ENCODE peak calls at places on chromosomes 7 and 10, in seven cellular contexts. Q is GM04504; V is heart right ventricle; M is effector CD4-positive, alpha-beta T cell; H is cardiac fibroblast; S is mesenteric fat pad; I is AG09309. C is an unnamed sample.
A peak's percentile ranks its signal among the peaks of the same experiment; 100 is the strongest.

GRCh38 chr10:17235136-17235535 is 7.1 kb downstream of the VIM start:
- DNase-seq in S (no peak), M (no peak), V (no peak), H (no peak), I (no peak), Q (no peak), C (no peak)

GRCh38 chr7:3168869-3169268 is 125.2 kb upstream of the CARD11 start:
- DNase-seq in H (no peak), M (no peak), V (no peak), Q (no peak), S (no peak), I (no peak), C (no peak)

GRCh38 chr10:13536674-13537366 is 8.0 kb upstream of the BEND7 start:
- DNase-seq in Q (no peak), S (no peak), H (peak; percentile 56), I (no peak), M (no peak), V (peak; percentile 43), C (no peak)

GRCh38 chr7:44757311-44757710 is 8.7 kb downstream of the ZMIZ2 start:
- DNase-seq in M (no peak), V (peak; percentile 66), S (no peak), I (no peak), H (peak; percentile 55), Q (no peak), C (no peak)

GRCh38 chr10:100506596-100507356 is 12.9 kb downstream of the SEC31B start:
- DNase-seq in V (no peak), M (no peak), S (no peak), H (no peak), Q (peak; percentile 40), I (peak; percentile 37), C (no peak)

GRCh38 chr10:75195035-75195763 is 15.4 kb upstream of the VDAC2 start:
- DNase-seq in I (peak; percentile 75), M (no peak), Q (peak; percentile 61), S (peak; percentile 49), H (peak; percentile 49), V (no peak), C (no peak)

GRCh38 chr7:28873410-28873809 is 84.7 kb downstream of the TRIL start:
- DNase-seq in H (no peak), V (no peak), S (no peak), Q (no peak), I (no peak), M (no peak), C (no peak)

GRCh38 chr10:53622201-53622600 is 849.6 kb upstream of the MBL2 start:
- DNase-seq in S (no peak), Q (no peak), V (no peak), I (no peak), M (no peak), H (no peak), C (no peak)

GRCh38 chr7:114606100-114606499 is 191.5 kb downstream of the FOXP2 start:
- DNase-seq in S (no peak), I (no peak), Q (no peak), H (no peak), V (no peak), M (no peak), C (no peak)

GRCh38 chr7:100366411-100367250 is 6.7 kb upstream of the PILRA start:
- DNase-seq in S (peak; percentile 81), I (no peak), V (no peak), H (no peak), M (no peak), Q (no peak), C (no peak)

GRCh38 chr10:119546009-119546408 is 3.5 kb upstream of the RGS10 start:
- DNase-seq in Q (no peak), S (peak; percentile 30), H (peak; percentile 28), I (no peak), V (no peak), M (no peak), C (no peak)

GRCh38 chr10:15385552-15386455 is 14.7 kb upstream of the FAM171A1 start:
- DNase-seq in I (no peak), H (no peak), Q (no peak), V (no peak), S (peak; percentile 43), M (no peak), C (no peak)

GRCh38 chr10:21053953-21054352 is 156.8 kb upstream of the NEBL start:
- DNase-seq in S (no peak), M (no peak), I (no peak), H (no peak), V (no peak), Q (no peak), C (no peak)

GRCh38 chr7:67398916-67399315 is 402.3 kb downstream of the TYW1 start:
- DNase-seq in V (no peak), I (no peak), M (no peak), S (no peak), Q (no peak), H (no peak), C (no peak)

GRCh38 chr10:35563266-35563891 is 41.8 kb upstream of the GJD4 start:
- DNase-seq in H (peak; percentile 82), V (peak; percentile 55), S (no peak), Q (no peak), I (no peak), M (peak; percentile 24), C (peak; percentile 18)

GRCh38 chr10:86964061-86964846 is 4.0 kb upstream of the ADIRF start:
- DNase-seq in M (no peak), H (no peak), I (no peak), Q (no peak), S (peak; percentile 82), V (no peak), C (no peak)

GRCh38 chr10:24866615-24867583 is 85.5 kb downstream of the PRTFDC1 start:
- DNase-seq in H (peak; percentile 66), Q (no peak), S (no peak), V (peak; percentile 58), M (no peak), I (peak; percentile 21), C (no peak)

GRCh38 chr7:36881206-36881605 is 156.9 kb upstream of the AOAH start:
- DNase-seq in Q (no peak), S (no peak), V (no peak), I (no peak), H (no peak), M (no peak), C (no peak)

GRCh38 chr7:95427123-95427522 is 7.7 kb downstream of the PON2 start:
- DNase-seq in Q (no peak), H (no peak), I (no peak), S (no peak), V (no peak), M (no peak), C (no peak)

GRCh38 chr7:82257118-82257695 is 186.4 kb downstream of the CACNA2D1 start:
- DNase-seq in M (no peak), S (no peak), H (no peak), V (no peak), I (no peak), Q (no peak), C (no peak)

GRCh38 chr10:69318997-69319727 is 40.9 kb downstream of the HK1 start:
- DNase-seq in S (peak; percentile 96), M (peak; percentile 76), Q (no peak), V (peak; percentile 88), I (no peak), H (peak; percentile 74), C (peak; percentile 75)

GRCh38 chr7:105151152-105151551 is 137.1 kb downstream of the KMT2E start:
- DNase-seq in H (no peak), S (no peak), V (no peak), I (no peak), M (no peak), Q (no peak), C (no peak)

GRCh38 chr10:37860494-37861190 is 3.2 kb upstream of the ZNF248 start:
- DNase-seq in I (peak; percentile 76), M (no peak), S (no peak), V (no peak), H (peak; percentile 44), Q (peak; percentile 72), C (no peak)

GRCh38 chr7:100091411-100092181 is 2.8 kb downstream of the COPS6 start:
- DNase-seq in I (no peak), Q (no peak), V (no peak), M (no peak), S (no peak), H (no peak), C (no peak)

GRCh38 chr10:128000660-128001059 is 93.8 kb downstream of the PTPRE start:
- DNase-seq in M (no peak), H (peak; percentile 37), S (no peak), I (no peak), Q (no peak), V (peak; percentile 39), C (no peak)

GRCh38 chr7:154372106-154372505 is 319.9 kb downstream of the DPP6 start:
- DNase-seq in M (no peak), V (no peak), H (no peak), Q (no peak), S (no peak), I (no peak), C (no peak)

GRCh38 chr7:116501425-116502167 is 2.1 kb downstream of the CAV2 start:
- DNase-seq in V (peak; percentile 45), H (peak; percentile 41), S (no peak), Q (no peak), I (no peak), M (no peak), C (no peak)

GRCh38 chr7:2954433-2954853 is 89.2 kb downstream of the CARD11 start:
- DNase-seq in H (no peak), I (no peak), V (no peak), S (peak; percentile 65), M (no peak), Q (no peak), C (peak; percentile 20)

GRCh38 chr7:41787951-41788350 is 85.1 kb upstream of the INHBA start:
- DNase-seq in S (no peak), H (no peak), M (no peak), I (no peak), V (no peak), Q (no peak), C (no peak)

GRCh38 chr7:132882714-132883428 is 199.0 kb downstream of the CHCHD3 start:
- DNase-seq in H (no peak), M (no peak), S (no peak), I (no peak), Q (no peak), V (no peak), C (peak; percentile 4)

GRCh38 chr7:149706398-149706797 is 67.0 kb downstream of the ZNF467 start:
- DNase-seq in I (no peak), V (no peak), H (no peak), M (no peak), Q (no peak), S (no peak), C (no peak)

GRCh38 chr7:2585446-2585845 is 26.7 kb downstream of the IQCE start:
- DNase-seq in V (no peak), H (no peak), Q (no peak), I (no peak), S (no peak), M (no peak), C (no peak)

GRCh38 chr10:75352650-75353049 is 48.9 kb downstream of the ZNF503 start:
- DNase-seq in S (peak; percentile 65), H (no peak), V (no peak), I (no peak), M (no peak), Q (no peak), C (no peak)

GRCh38 chr7:193538-194256 is 1.3 kb downstream of the FAM20C start:
- DNase-seq in Q (no peak), M (no peak), S (no peak), H (no peak), V (no peak), I (no peak), C (no peak)

GRCh38 chr10:129532838-129533237 is 65.8 kb downstream of the MGMT start:
- DNase-seq in I (no peak), H (no peak), S (no peak), V (no peak), Q (no peak), M (no peak), C (no peak)